ENCODE peak calls at places on chromosomes 1 and 21, in five cellular contexts. E, B, G, C and I are unnamed samples.

GRCh38 chr1:208086116-208086515 is 158.1 kb downstream of the PLXNA2 start:
- DNase-seq in C (no peak), G (no peak), E (peak; percentile 56), B (no peak), I (no peak)

GRCh38 chr21:26961704-26962103 is 5.2 kb downstream of the ADAMTS5 start:
- DNase-seq in G (no peak), C (no peak), E (no peak), B (no peak), I (no peak)

GRCh38 chr1:53110370-53111072 is 31.9 kb downstream of the SLC1A7 start:
- DNase-seq in E (peak; percentile 72), C (no peak), B (no peak), G (no peak), I (peak; percentile 81)

GRCh38 chr1:38223391-38223790 is 176.8 kb upstream of the POU3F1 start:
- DNase-seq in C (no peak), E (no peak), B (no peak), G (no peak), I (no peak)

GRCh38 chr1:5725855-5726585 is 266.2 kb downstream of the NPHP4 start:
- DNase-seq in E (no peak), G (no peak), C (no peak), B (no peak), I (no peak)

GRCh38 chr21:16047857-16048256 is 318.1 kb downstream of the USP25 start:
- DNase-seq in E (peak; percentile 41), G (no peak), C (no peak), B (no peak), I (peak; percentile 72)

GRCh38 chr1:175810305-175810704 is 66.9 kb upstream of the TNR start:
- DNase-seq in C (no peak), G (no peak), B (no peak), E (no peak), I (no peak)

GRCh38 chr1:184483101-184483813 is 96.4 kb downstream of the C1orf21 start:
- DNase-seq in B (peak; percentile 57), E (peak; percentile 78), G (peak; percentile 9), C (no peak), I (peak; percentile 94)

GRCh38 chr1:37954316-37954971 is 7.6 kb upstream of the INPP5B start:
- DNase-seq in B (no peak), G (no peak), C (no peak), E (no peak), I (no peak)

GRCh38 chr1:227915564-227916553 is 31.9 kb downstream of the WNT9A start:
- DNase-seq in B (no peak), C (no peak), G (no peak), E (no peak), I (no peak)

GRCh38 chr1:193185861-193186714 is at the start of gene B3GALT2:
- DNase-seq in B (no peak), E (peak; percentile 59), C (no peak), G (no peak), I (peak; percentile 44)

GRCh38 chr1:152917794-152918193 is 9.4 kb downstream of the IVL start:
- DNase-seq in C (no peak), E (peak; percentile 9), B (peak; percentile 46), G (no peak), I (no peak)

GRCh38 chr1:213987422-213987875 is 324 bp upstream of the PROX1 start:
- DNase-seq in B (peak; percentile 62), G (no peak), E (no peak), C (no peak), I (no peak)

GRCh38 chr1:27575861-27576331 is 28.0 kb downstream of the AHDC1 start:
- DNase-seq in E (peak; percentile 42), B (peak; percentile 61), G (no peak), C (no peak), I (peak; percentile 45)
- TF ChIP-seq CTCF in E (no peak), B (peak; percentile 15), G (peak; percentile 20), C (no peak), I (peak; percentile 5)

GRCh38 chr1:230140221-230141001 is 73.4 kb downstream of the GALNT2 start:
- DNase-seq in C (no peak), G (no peak), E (no peak), B (no peak), I (peak; percentile 81)

GRCh38 chr1:230139306-230139705 is 72.3 kb downstream of the GALNT2 start:
- DNase-seq in G (no peak), B (no peak), E (no peak), C (no peak), I (no peak)

GRCh38 chr1:230138561-230139239 is 71.7 kb downstream of the GALNT2 start:
- DNase-seq in C (no peak), E (no peak), G (no peak), B (no peak), I (no peak)

GRCh38 chr1:230141002-230141648 is 74.1 kb downstream of the GALNT2 start:
- DNase-seq in B (peak; percentile 62), E (peak; percentile 39), C (no peak), G (no peak), I (peak; percentile 53)

GRCh38 chr1:230139741-230140140 is 72.7 kb downstream of the GALNT2 start:
- DNase-seq in G (no peak), E (no peak), B (no peak), C (no peak), I (no peak)
- H3K4me3 ChIP-seq in G (no peak overlapping the region), E (no peak overlapping the region), B (no peak overlapping the region), C (no peak overlapping the region), I (no peak overlapping the region)

GRCh38 chr1:156012051-156012817 is 8.5 kb downstream of the SSR2 start:
- DNase-seq in B (peak; percentile 82), C (no peak), G (no peak), E (no peak), I (no peak)

GRCh38 chr1:156019946-156020292 is 832 bp downstream of the SSR2 start:
- DNase-seq in E (no peak), C (no peak), G (no peak), B (no peak), I (no peak)

GRCh38 chr1:156020293-156021086 is at the start of gene SSR2:
- DNase-seq in C (peak; percentile 78), B (peak; percentile 98), G (peak; percentile 80), E (peak; percentile 92), I (peak; percentile 94)

GRCh38 chr1:156009404-156009803 is 11.3 kb downstream of the SSR2 start:
- DNase-seq in G (no peak), B (no peak), E (no peak), C (no peak), I (no peak)

DNA sequence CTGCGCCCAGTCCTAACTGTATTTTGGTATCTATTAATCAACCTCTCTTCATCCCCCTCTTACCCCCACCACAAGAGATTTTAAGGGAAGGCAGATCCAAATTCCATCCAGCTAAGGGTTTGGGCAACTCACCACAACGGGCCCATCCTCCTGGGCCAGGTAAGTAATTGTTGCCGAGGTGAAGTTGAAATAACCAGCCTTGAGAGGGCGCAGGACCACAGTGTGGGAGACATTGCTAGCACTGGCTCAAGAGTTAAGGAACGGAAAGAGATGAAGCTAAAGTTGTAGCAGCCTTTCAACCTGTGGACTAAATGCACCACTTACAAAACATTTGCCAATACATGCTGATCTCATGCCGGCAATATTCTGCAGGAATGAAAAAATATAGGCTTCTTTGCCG is 5.9 kb downstream of the SSR2 start:
- DNase-seq in B (no peak), C (no peak), G (no peak), E (no peak), I (no peak)
- TF ChIP-seq CTCF in B (no peak), C (no peak), G (no peak), E (no peak), I (no peak)

DNA sequence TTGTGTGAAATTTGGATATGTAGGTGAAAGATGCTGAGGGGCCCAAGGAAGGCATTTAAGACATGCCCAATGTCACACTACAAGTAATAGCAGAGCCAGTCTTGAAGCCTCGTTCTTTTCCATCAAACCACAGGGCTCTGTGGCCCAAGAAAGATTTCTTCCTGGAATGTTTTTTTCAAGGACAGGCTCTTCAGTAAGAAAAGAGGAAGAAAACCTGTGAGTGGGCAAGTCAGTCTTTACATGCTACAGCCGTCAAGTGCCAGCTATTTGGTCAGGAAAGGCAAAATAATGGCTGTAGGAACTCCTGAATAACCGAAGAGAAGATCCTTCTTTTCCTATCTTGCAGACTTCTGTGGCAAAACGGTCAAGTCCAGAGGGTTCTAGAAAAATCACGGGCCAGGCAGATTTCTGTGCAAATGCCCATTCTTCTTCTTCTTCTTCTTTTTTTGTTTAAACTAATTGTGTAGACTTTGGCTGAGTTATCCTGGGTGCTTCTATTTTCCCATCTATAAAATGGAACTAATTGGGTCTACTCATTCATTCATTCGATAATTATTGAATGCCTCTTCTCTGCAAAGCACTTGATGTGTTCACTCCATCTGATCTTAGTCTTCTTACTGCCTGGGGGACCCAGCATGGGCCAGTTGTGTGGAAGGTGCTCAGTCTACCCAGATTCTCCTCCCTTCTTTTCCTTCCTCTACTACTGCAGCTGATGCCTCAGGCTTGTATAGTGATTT is 1.9 kb upstream of the ID3 start:
- DNase-seq in C (no peak), G (no peak), E (no peak), B (no peak), I (no peak)
- H3K4me3 ChIP-seq in C (no peak overlapping the region), G (no peak overlapping the region), E (peak overlapping the region; percentile 32), B (no peak overlapping the region), I (no peak overlapping the region)

DNA sequence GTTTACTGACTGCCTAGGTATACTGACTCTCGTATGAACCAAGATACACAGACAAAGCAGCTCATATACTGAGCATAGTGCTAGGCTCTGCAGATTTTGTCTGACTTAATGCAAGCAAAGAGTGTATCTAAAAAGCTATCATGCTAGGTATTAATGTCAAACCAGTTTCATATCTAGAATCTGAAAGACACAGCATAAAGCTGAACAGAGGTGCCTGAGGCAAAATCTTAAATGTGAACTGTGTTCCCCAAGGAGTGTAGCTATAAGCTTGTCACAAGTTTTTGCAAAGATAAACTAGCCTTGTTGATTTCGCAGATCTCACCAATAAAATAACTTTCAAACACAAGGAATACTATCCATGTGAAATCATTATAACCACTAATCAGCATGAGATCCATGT is 18.1 kb downstream of the JAK1 start:
- DNase-seq in C (no peak), B (no peak), G (no peak), E (no peak), I (no peak)
- TF ChIP-seq CTCF in C (no peak), B (no peak), G (no peak), E (no peak), I (no peak)

DNA sequence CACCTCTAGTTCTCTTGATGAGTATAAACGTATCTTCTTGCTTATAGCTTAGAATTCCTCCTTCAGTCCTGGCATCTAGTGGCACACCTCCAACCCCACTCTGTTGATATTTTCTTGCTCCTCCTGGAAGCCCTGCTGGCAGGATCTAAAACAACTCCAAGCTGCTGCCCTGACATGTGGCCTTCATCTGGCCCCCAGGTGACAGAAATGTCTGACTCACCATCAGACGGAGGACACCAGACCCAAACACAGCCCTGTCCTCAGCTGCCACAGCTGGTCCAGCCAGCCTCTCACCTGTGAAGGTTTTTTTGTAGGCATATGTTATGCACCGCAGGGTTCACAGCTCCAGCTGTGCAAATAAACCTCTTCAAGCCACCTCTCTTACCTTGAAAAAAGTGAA is 53.4 kb downstream of the KRTAP19-8 start:
- DNase-seq in G (no peak), C (no peak), B (peak; percentile 18), E (no peak), I (no peak)
- H3K4me3 ChIP-seq in G (no peak overlapping the region), C (no peak overlapping the region), B (no peak overlapping the region), E (no peak overlapping the region), I (no peak overlapping the region)

GRCh38 chr21:33892853-33893252 is 22.8 kb downstream of the ATP5PO start:
- DNase-seq in G (no peak), E (no peak), B (no peak), C (no peak), I (no peak)
- TF ChIP-seq CTCF in G (no peak), E (no peak), B (no peak), C (no peak), I (no peak)

GRCh38 chr1:26035203-26035958 is 10.5 kb downstream of the SLC30A2 start:
- DNase-seq in E (peak; percentile 85), C (peak; percentile 55), B (peak; percentile 94), G (peak; percentile 57), I (peak; percentile 89)
- H3K4me3 ChIP-seq in E (peak overlapping the region; percentile 86), C (peak overlapping the region; percentile 93), B (peak overlapping the region; percentile 91), G (peak overlapping the region; percentile 69), I (peak overlapping the region; percentile 67)

GRCh38 chr21:29499734-29500343 is 201.1 kb downstream of the BACH1 start:
- DNase-seq in C (no peak), G (no peak), E (no peak), B (no peak), I (peak; percentile 48)
- TF ChIP-seq CTCF in C (peak; percentile 64), G (peak; percentile 49), E (peak; percentile 26), B (peak; percentile 50), I (peak; percentile 69)